ENCODE peak calls at places on chromosome 4, in ten cellular contexts. D is HT-29, E is head of caudate nucleus, X is fibroblast of mammary gland, T is A673, C is right lobe of liver, H is nephron progenitor cell, A is left ventricle myocardium inferior, Y is posterior cingulate gyrus, U is WERI-Rb-1. M is an unnamed sample.

GRCh38 chr4:48483777-48484493 is 792 bp downstream of the SLC10A4 start:
- DNase-seq in D (no peak), E (no peak), X (no peak), T (no peak), C (no peak), H (peak; percentile 17), A (no peak), Y (no peak), U (no peak), M (no peak)

GRCh38 chr4:60989141-60989540 is 211.0 kb upstream of the ADGRL3 start:
- DNase-seq in D (no peak), E (no peak), X (no peak), T (no peak), C (no peak), H (no peak), A (no peak), Y (no peak), U (no peak), M (no peak)

GRCh38 chr4:3792813-3793212 is 26.6 kb downstream of the ADRA2C start:
- DNase-seq in D (peak; percentile 31), E (peak; percentile 50), X (peak; percentile 1), T (no peak), C (no peak), H (peak; percentile 43), A (no peak), Y (no peak), U (peak; percentile 88), M (no peak)

GRCh38 chr4:143025111-143025704 is 159.5 kb upstream of the USP38 start:
- DNase-seq in D (peak; percentile 35), E (peak; percentile 23), X (peak; percentile 28), T (peak; percentile 52), C (no peak), H (no peak), A (no peak), Y (no peak), U (peak; percentile 35), M (no peak)

GRCh38 chr4:129110931-129111330 is 15.0 kb downstream of the C4orf33 start:
- DNase-seq in D (no peak), E (no peak), X (no peak), T (no peak), C (no peak), H (no peak), A (no peak), Y (no peak), U (peak; percentile 70), M (no peak)

GRCh38 chr4:153294631-153295030 is 49.9 kb upstream of the MND1 start:
- DNase-seq in D (peak; percentile 34), E (no peak), X (no peak), T (no peak), C (no peak), H (no peak), A (no peak), Y (no peak), U (no peak), M (no peak)

GRCh38 chr4:69731261-69731660 is 29.2 kb downstream of the SULT1B1 start:
- DNase-seq in D (no peak), E (no peak), X (peak; percentile 89), T (peak; percentile 45), C (no peak), H (no peak), A (no peak), Y (no peak), U (no peak), M (no peak)

GRCh38 chr4:11507920-11508319 is 79.2 kb upstream of the HS3ST1 start:
- DNase-seq in D (peak; percentile 54), E (no peak), X (no peak), T (no peak), C (no peak), H (no peak), A (no peak), Y (no peak), U (no peak), M (no peak)

GRCh38 chr4:2907706-2908293 is 55.4 kb downstream of the NOP14 start:
- DNase-seq in D (peak; percentile 75), E (no peak), X (no peak), T (no peak), C (no peak), H (no peak), A (no peak), Y (no peak), U (no peak), M (no peak)

GRCh38 chr4:148061795-148062194 is 329.9 kb downstream of the ARHGAP10 start:
- DNase-seq in D (peak; percentile 50), E (no peak), X (no peak), T (no peak), C (no peak), H (no peak), A (no peak), Y (no peak), U (peak; percentile 48), M (no peak)

GRCh38 chr4:184355111-184355604 is 119.2 kb downstream of the IRF2 start:
- DNase-seq in D (peak; percentile 12), E (peak; percentile 46), X (peak; percentile 91), T (peak; percentile 98), C (no peak), H (no peak), A (no peak), Y (no peak), U (no peak), M (no peak)

GRCh38 chr4:138275946-138276621 is 33.9 kb upstream of the SLC7A11 start:
- DNase-seq in D (no peak), E (no peak), X (peak; percentile 80), T (no peak), C (no peak), H (no peak), A (no peak), Y (no peak), U (no peak), M (no peak)